ENCODE peak calls at places on chromosomes 2 and 18, in ten cellular contexts. Z, C, B, D, X, Q, R, S, E and K are unnamed samples.

GRCh38 chr2:216119144-216119543 is 10.0 kb downstream of the XRCC5 start:
- DNase-seq in Z (no peak), Q (no peak), S (no peak), C (no peak), B (no peak), D (no peak), E (no peak), R (no peak), X (no peak), K (no peak)

GRCh38 chr2:108621689-108622681 is 87.7 kb downstream of the LIMS1 start:
- DNase-seq in C (no peak), R (no peak), D (no peak), B (no peak), S (no peak), Z (peak; percentile 70), E (no peak), Q (no peak), X (no peak), K (no peak)

GRCh38 chr2:219495531-219496122 is 3.1 kb upstream of the GMPPA start:
- DNase-seq in Q (no peak), D (peak; percentile 46), C (peak; percentile 60), Z (peak; percentile 92), S (peak; percentile 83), E (peak; percentile 55), B (peak; percentile 65), X (peak; percentile 87), R (peak; percentile 62), K (peak; percentile 59)

GRCh38 chr2:127105656-127106456 is 1.1 kb downstream of the BIN1 start:
- DNase-seq in E (no peak), C (no peak), Q (peak; percentile 76), D (no peak), Z (peak; percentile 75), R (peak; percentile 44), X (peak; percentile 72), B (peak; percentile 54), S (peak; percentile 69), K (peak; percentile 36)

GRCh38 chr18:808502-808901 is 3.5 kb downstream of the YES1 start:
- DNase-seq in R (no peak), Z (no peak), Q (no peak), B (no peak), S (no peak), C (no peak), E (no peak), D (no peak), X (no peak), K (no peak)

GRCh38 chr18:57561728-57562423 is 24.6 kb downstream of the FECH start:
- DNase-seq in Z (peak; percentile 79), B (no peak), R (peak; percentile 50), Q (no peak), X (no peak), C (no peak), S (peak; percentile 42), D (peak; percentile 53), E (no peak), K (peak; percentile 49)

GRCh38 chr18:62179213-62179612 is 7.6 kb downstream of the PIGN start:
- DNase-seq in R (no peak), E (no peak), B (no peak), C (no peak), S (no peak), Q (no peak), D (no peak), Z (no peak), X (no peak), K (no peak)

GRCh38 chr18:8895987-8896619 is 190.7 kb downstream of the MTCL1 start:
- DNase-seq in D (no peak), R (peak; percentile 15), E (no peak), Q (no peak), Z (no peak), S (no peak), C (no peak), X (no peak), B (no peak), K (no peak)

GRCh38 chr2:98334439-98335078 is 11.7 kb upstream of the CNGA3 start:
- DNase-seq in E (no peak), R (peak; percentile 86), S (peak; percentile 46), D (no peak), Q (no peak), C (no peak), X (no peak), B (no peak), Z (peak; percentile 65), K (peak; percentile 22)

DNA sequence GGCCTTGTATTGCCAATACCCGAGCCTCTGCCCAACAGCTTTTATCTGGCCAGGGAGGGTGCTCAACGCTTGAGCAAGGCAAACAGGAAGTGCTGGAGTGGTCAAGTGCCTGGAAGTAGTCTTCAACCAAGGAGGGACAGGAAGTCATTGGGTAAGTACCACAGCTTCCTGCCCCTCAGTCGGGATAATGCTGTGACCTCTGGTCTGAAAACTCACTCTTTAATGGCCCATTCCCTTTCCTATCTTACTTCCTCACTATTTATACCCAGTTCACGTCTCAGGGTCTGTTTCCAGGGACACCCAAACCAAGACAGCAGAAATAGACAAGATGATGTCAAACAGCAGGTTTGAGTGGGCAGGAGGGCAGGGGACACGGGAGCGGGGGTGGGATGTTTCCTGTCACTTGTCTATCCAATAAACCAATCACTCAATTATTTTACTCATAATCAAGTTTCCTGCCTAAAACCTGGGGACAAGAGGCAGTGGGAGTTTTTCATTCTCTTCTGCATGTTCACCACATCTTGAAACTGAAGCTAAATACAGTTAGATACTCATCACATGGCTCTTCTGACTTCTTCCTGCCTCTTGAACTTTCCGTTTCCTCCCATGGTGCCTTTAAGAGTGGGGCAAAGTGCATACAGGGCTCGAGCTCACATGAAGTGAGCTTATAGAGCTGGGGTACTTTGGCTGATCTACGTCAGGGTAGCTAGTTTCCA is 68.9 kb upstream of the CAB39 start:
- DNase-seq in R (no peak), Z (no peak), C (no peak), D (peak; percentile 61), E (peak; percentile 26), B (no peak), S (no peak), X (peak; percentile 74), Q (peak; percentile 78), K (no peak)
- H3K27ac ChIP-seq in R (no peak overlapping the region), Z (no peak overlapping the region), C (peak overlapping the region; percentile 16), D (peak overlapping the region; percentile 84), E (peak overlapping the region; percentile 24), B (peak overlapping the region; percentile 29), S (no peak overlapping the region), X (no peak overlapping the region), Q (peak overlapping the region; percentile 18), K (no peak overlapping the region)

GRCh38 chr2:191297031-191297430 is 51.8 kb downstream of the MYO1B start:
- DNase-seq in E (no peak), D (no peak), X (no peak), Q (no peak), C (no peak), S (no peak), R (no peak), Z (no peak), B (no peak), K (no peak)
- H3K27ac ChIP-seq in E (peak overlapping the region; percentile 46), D (no peak overlapping the region), X (peak overlapping the region; percentile 2), Q (no peak overlapping the region), C (no peak overlapping the region), S (no peak overlapping the region), R (no peak overlapping the region), Z (no peak overlapping the region), B (no peak overlapping the region), K (no peak overlapping the region)

GRCh38 chr2:117825437-117825836 is 10.9 kb downstream of the DDX18 start:
- DNase-seq in D (no peak), Z (no peak), E (no peak), C (no peak), Q (no peak), S (no peak), B (no peak), X (no peak), R (no peak), K (no peak)

GRCh38 chr2:117832332-117832731 is 17.8 kb downstream of the DDX18 start:
- DNase-seq in B (no peak), S (no peak), Q (no peak), C (no peak), Z (no peak), E (no peak), D (no peak), R (no peak), X (no peak), K (no peak)

GRCh38 chr2:117832905-117833613 is 18.6 kb downstream of the DDX18 start:
- DNase-seq in Z (peak; percentile 38), S (peak; percentile 40), X (no peak), E (no peak), R (peak; percentile 27), Q (no peak), C (no peak), B (no peak), D (no peak), K (peak; percentile 31)

GRCh38 chr2:117833911-117834310 is 19.4 kb downstream of the DDX18 start:
- DNase-seq in S (no peak), D (no peak), Z (no peak), C (no peak), X (no peak), B (no peak), R (no peak), E (no peak), Q (no peak), K (no peak)

GRCh38 chr2:117828870-117829269 is 14.4 kb downstream of the DDX18 start:
- DNase-seq in R (no peak), S (no peak), X (no peak), D (no peak), E (no peak), B (no peak), C (no peak), Q (no peak), Z (no peak), K (no peak)
- H3K27ac ChIP-seq in R (no peak overlapping the region), S (no peak overlapping the region), X (no peak overlapping the region), D (no peak overlapping the region), E (no peak overlapping the region), B (no peak overlapping the region), C (no peak overlapping the region), Q (no peak overlapping the region), Z (no peak overlapping the region), K (no peak overlapping the region)

GRCh38 chr2:64862001-64862397 is 127.2 kb upstream of the SLC1A4 start:
- DNase-seq in C (no peak), S (no peak), Q (no peak), R (no peak), X (no peak), B (no peak), E (no peak), D (no peak), Z (no peak), K (no peak)

GRCh38 chr2:64859208-64860161 is 129.7 kb upstream of the SLC1A4 start:
- DNase-seq in D (no peak), Q (peak; percentile 96), E (peak; percentile 91), B (peak; percentile 96), R (peak; percentile 72), Z (peak; percentile 78), X (peak; percentile 97), S (peak; percentile 78), C (peak; percentile 58), K (peak; percentile 76)

GRCh38 chr2:64861338-64862000 is 127.7 kb upstream of the SLC1A4 start:
- DNase-seq in X (peak; percentile 21), S (no peak), C (no peak), Z (no peak), D (no peak), R (no peak), E (no peak), Q (no peak), B (no peak), K (no peak)

GRCh38 chr2:64860321-64860751 is 128.9 kb upstream of the SLC1A4 start:
- DNase-seq in Q (no peak), B (no peak), S (no peak), C (no peak), D (no peak), E (no peak), R (no peak), Z (no peak), X (peak; percentile 63), K (no peak)

DNA sequence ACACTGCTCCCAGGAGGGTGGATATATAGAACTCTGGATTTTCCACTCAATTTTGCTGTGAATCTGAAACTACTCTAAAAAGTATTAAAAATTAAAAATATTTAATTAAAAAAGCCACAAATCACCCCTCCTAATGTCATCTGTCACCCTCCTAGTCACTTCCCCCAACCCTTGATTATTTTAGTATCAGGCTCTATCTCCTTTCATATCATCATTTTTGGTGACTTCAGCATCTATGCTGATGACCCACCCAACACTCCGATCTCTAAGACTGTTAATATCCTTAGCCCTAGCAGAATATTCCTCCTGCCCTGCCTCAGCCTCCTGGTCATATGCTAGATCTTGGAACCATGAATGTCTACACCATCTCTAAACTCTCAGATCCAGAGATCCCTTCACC is 128.3 kb upstream of the SLC1A4 start:
- DNase-seq in B (no peak), X (peak; percentile 5), C (no peak), R (no peak), E (no peak), Z (no peak), S (no peak), Q (no peak), D (no peak), K (no peak)
- H3K27ac ChIP-seq in B (peak overlapping the region; percentile 20), X (peak overlapping the region; percentile 90), C (no peak overlapping the region), R (no peak overlapping the region), E (peak overlapping the region; percentile 99), Z (peak overlapping the region; percentile 13), S (no peak overlapping the region), Q (peak overlapping the region; percentile 96), D (no peak overlapping the region), K (no peak overlapping the region)